ENCODE peak calls at places on chromosome 19, in seven cellular contexts. A is tibial nerve, M is bronchial epithelial cell, B is fibroblast of pulmonary artery, I is kidney, O is colonic mucosa, R is cardiac muscle cell. Z is an unnamed sample.

GRCh38 chr19:1767464-1767933 is 14.2 kb downstream of the ONECUT3 start:
- DNase-seq in A (no peak), M (no peak), B (no peak), I (no peak), O (peak), R (peak), Z (peak)

GRCh38 chr19:1292419-1293151 is 6.9 kb downstream of the EFNA2 start:
- DNase-seq in A (no peak), M (no peak), B (no peak), I (no peak), O (peak), R (no peak), Z (no peak)

GRCh38 chr19:10549733-10550132 is 6.0 kb downstream of the ATG4D start:
- DNase-seq in A (no peak), M (no peak), B (no peak), I (no peak), O (no peak), R (no peak), Z (no peak)

GRCh38 chr19:13095934-13096890 is 6.4 kb downstream of the LYL1 start:
- DNase-seq in A (no peak), M (no peak), B (no peak), I (no peak), O (no peak), R (no peak), Z (no peak)

GRCh38 chr19:35714601-35715354 is 3.0 kb upstream of the KMT2B start:
- DNase-seq in A (no peak), M (no peak), B (no peak), I (peak), O (no peak), R (no peak), Z (no peak)

GRCh38 chr19:647566-648284 is 8.0 kb downstream of the FGF22 start:
- DNase-seq in A (no peak), M (no peak), B (no peak), I (no peak), O (no peak), R (no peak), Z (no peak)

GRCh38 chr19:29480507-29480906 is 45.3 kb upstream of the VSTM2B start:
- DNase-seq in A (no peak), M (no peak), B (no peak), I (no peak), O (no peak), R (no peak), Z (no peak)

GRCh38 chr19:7500811-7501450 is 12.1 kb upstream of the PEX11G start:
- DNase-seq in A (no peak), M (no peak), B (no peak), I (peak), O (peak), R (no peak), Z (peak)

GRCh38 chr19:41548954-41549688 is 26.8 kb upstream of the CEACAM21 start:
- DNase-seq in A (no peak), M (no peak), B (no peak), I (no peak), O (no peak), R (peak), Z (no peak)

GRCh38 chr19:43700368-43701015 is 15.4 kb upstream of the IRGC start:
- DNase-seq in A (peak), M (peak), B (peak), I (no peak), O (peak), R (peak), Z (peak)

GRCh38 chr19:18484992-18485391 is 36.9 kb downstream of the ELL start:
- DNase-seq in A (no peak), M (no peak), B (no peak), I (no peak), O (no peak), R (no peak), Z (no peak)
- TF ChIP-seq CTCF in A (no peak), M (no peak), B (no peak), I (no peak), O (no peak), R (no peak), Z (no peak)

DNA sequence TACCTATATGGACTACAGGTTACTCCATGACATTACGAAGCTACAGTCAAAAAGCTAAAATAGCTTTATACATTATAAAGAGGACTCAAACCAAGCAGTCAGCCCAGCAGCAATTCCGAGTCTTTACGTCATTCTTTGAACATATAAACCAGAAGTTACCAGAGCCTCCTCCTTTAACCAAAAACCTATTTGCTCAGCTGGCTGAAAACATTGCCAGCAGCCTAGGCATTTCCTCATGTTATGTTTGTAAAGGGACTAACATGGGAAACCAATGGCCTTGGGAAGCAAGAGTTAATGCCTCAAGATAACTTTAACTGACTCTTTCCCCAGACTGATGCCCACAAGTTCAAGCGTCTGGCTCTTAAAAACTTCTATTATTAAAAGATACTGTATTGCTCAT is 104.1 kb upstream of the ZNF492 start:
- DNase-seq in A (no peak), M (no peak), B (no peak), I (no peak), O (no peak), R (no peak), Z (no peak)
- H3K4me3 ChIP-seq in A (no peak), M (no peak), B (no peak), I (no peak), O (no peak), R (no peak), Z (no peak)

GRCh38 chr19:50838239-50838638 is 4.9 kb upstream of the KLK15 start:
- DNase-seq in A (no peak), M (no peak), B (peak), I (no peak), O (no peak), R (peak), Z (no peak)
- TF ChIP-seq CTCF in A (no peak), M (peak), B (peak), I (no peak), O (no peak), R (peak), Z (peak)

DNA sequence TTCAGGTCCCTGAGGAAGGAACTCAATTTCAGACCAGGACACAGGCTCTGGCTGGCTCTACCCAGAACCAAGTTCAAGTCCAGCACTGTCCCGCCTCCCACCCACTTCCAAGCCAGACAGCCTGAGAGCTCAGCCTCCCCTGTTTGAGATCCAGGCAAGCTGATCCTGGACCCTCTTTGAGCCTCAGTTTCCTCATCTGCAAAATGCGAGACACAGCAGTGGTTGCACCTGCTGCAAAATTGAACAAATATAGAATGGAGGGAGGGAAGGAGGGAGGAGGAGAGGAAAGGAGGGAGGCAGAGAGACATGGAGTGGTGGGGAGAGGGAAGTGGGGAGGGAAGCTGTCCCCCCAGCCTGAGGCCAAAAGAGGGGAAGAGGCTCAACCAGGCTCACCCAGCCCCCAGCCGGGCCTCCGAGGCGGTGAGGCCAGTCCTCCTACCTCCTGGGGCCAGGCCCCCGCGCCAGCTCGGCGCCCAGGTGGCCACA is 721 bp downstream of the TMEM221 start:
- DNase-seq in A (no peak), M (no peak), B (no peak), I (no peak), O (no peak), R (no peak), Z (no peak)
- H3K4me3 ChIP-seq in A (peak), M (no peak), B (no peak), I (no peak), O (peak), R (peak), Z (no peak)

GRCh38 chr19:3586124-3586626 is 897 bp downstream of the GIPC3 start:
- DNase-seq in A (no peak), M (no peak), B (no peak), I (no peak), O (no peak), R (no peak), Z (no peak)
- TF ChIP-seq CTCF in A (peak), M (peak), B (peak), I (peak), O (no peak), R (peak), Z (peak)

GRCh38 chr19:3976495-3977241 is 5.8 kb upstream of the DAPK3 start:
- DNase-seq in A (no peak), M (no peak), B (no peak), I (peak), O (no peak), R (peak), Z (peak)
- H3K4me3 ChIP-seq in A (no peak), M (no peak), B (no peak), I (no peak), O (no peak), R (no peak), Z (no peak)

Z was measured in fibroblast of mammary gland.